ENCODE peak calls at places on chromosomes 3 and 15, in four cellular contexts. One of them, this sample, is unnamed.

GRCh38 chr15:58213587-58214360 is 75.6 kb downstream of the AQP9 start:
- DNase-seq in astrocyte: no peak
- DNase-seq in tibial artery: no peak
- DNase-seq in hepatocyte: no peak
- DNase-seq in this sample: peak

GRCh38 chr15:79329186-79329611 is 18.3 kb downstream of the TMED3 start:
- DNase-seq in astrocyte: peak
- DNase-seq in tibial artery: no peak
- DNase-seq in hepatocyte: peak
- DNase-seq in this sample: peak

GRCh38 chr15:25058080-25058785 is 103.4 kb downstream of the SNRPN start:
- DNase-seq in astrocyte: no peak
- DNase-seq in tibial artery: peak
- DNase-seq in hepatocyte: no peak
- DNase-seq in this sample: no peak

GRCh38 chr3:176274161-176274560 is 923.1 kb downstream of the TBL1XR1 start:
- DNase-seq in astrocyte: no peak
- DNase-seq in tibial artery: no peak
- DNase-seq in hepatocyte: no peak
- DNase-seq in this sample: no peak

GRCh38 chr3:108757404-108757982 is at the start of gene RETNLB:
- DNase-seq in astrocyte: no peak
- DNase-seq in tibial artery: no peak
- DNase-seq in hepatocyte: peak
- DNase-seq in this sample: no peak

GRCh38 chr3:195095035-195095703 is 175.8 kb downstream of the XXYLT1 start:
- DNase-seq in astrocyte: no peak
- DNase-seq in tibial artery: peak
- DNase-seq in hepatocyte: no peak
- DNase-seq in this sample: no peak

GRCh38 chr15:76235186-76235826 is 76.0 kb downstream of the ETFA start:
- DNase-seq in astrocyte: peak
- DNase-seq in tibial artery: no peak
- DNase-seq in hepatocyte: peak
- DNase-seq in this sample: peak

GRCh38 chr15:61749169-61749568 is 311.1 kb downstream of the VPS13C start:
- DNase-seq in astrocyte: no peak
- DNase-seq in tibial artery: no peak
- DNase-seq in hepatocyte: no peak
- DNase-seq in this sample: no peak

GRCh38 chr3:53225181-53225580 is 30.6 kb downstream of the TKT start:
- DNase-seq in astrocyte: no peak
- DNase-seq in tibial artery: no peak
- DNase-seq in hepatocyte: no peak
- DNase-seq in this sample: no peak

GRCh38 chr3:193240436-193240849 is 579 bp upstream of the PLAAT1 start:
- DNase-seq in astrocyte: peak
- DNase-seq in tibial artery: no peak
- DNase-seq in hepatocyte: peak
- DNase-seq in this sample: no peak

GRCh38 chr3:58324675-58325390 is 7.9 kb upstream of the PXK start:
- DNase-seq in astrocyte: no peak
- DNase-seq in tibial artery: no peak
- DNase-seq in hepatocyte: no peak
- DNase-seq in this sample: no peak

GRCh38 chr15:47737424-47737823 is 20.1 kb downstream of the SEMA6D start:
- DNase-seq in astrocyte: no peak
- DNase-seq in tibial artery: no peak
- DNase-seq in hepatocyte: no peak
- DNase-seq in this sample: peak

GRCh38 chr15:92655178-92655995 is at the start of gene FAM174B:
- DNase-seq in astrocyte: peak
- DNase-seq in tibial artery: no peak
- DNase-seq in hepatocyte: peak
- DNase-seq in this sample: peak
- H3K4me3 ChIP-seq in astrocyte: peak
- H3K4me3 ChIP-seq in tibial artery: peak
- H3K4me3 ChIP-seq in hepatocyte: peak
- H3K4me3 ChIP-seq in this sample: peak

GRCh38 chr3:154095832-154096421 is 25.3 kb upstream of the ARHGEF26 start:
- DNase-seq in astrocyte: no peak
- DNase-seq in tibial artery: no peak
- DNase-seq in hepatocyte: peak
- DNase-seq in this sample: peak
- TF ChIP-seq CTCF in astrocyte: peak
- TF ChIP-seq CTCF in tibial artery: peak
- TF ChIP-seq CTCF in hepatocyte: peak
- TF ChIP-seq CTCF in this sample: peak

GRCh38 chr3:188581365-188581764 is 427.4 kb downstream of the LPP start:
- DNase-seq in astrocyte: no peak
- DNase-seq in tibial artery: no peak
- DNase-seq in hepatocyte: no peak
- DNase-seq in this sample: no peak
- H3K4me3 ChIP-seq in astrocyte: no peak
- H3K4me3 ChIP-seq in tibial artery: no peak
- H3K4me3 ChIP-seq in hepatocyte: no peak
- H3K4me3 ChIP-seq in this sample: no peak

GRCh38 chr3:138567403-138567802 is 26.7 kb downstream of the CEP70 start:
- DNase-seq in astrocyte: no peak
- DNase-seq in tibial artery: no peak
- DNase-seq in hepatocyte: peak
- DNase-seq in this sample: no peak
- TF ChIP-seq CTCF in astrocyte: no peak
- TF ChIP-seq CTCF in tibial artery: no peak
- TF ChIP-seq CTCF in hepatocyte: peak
- TF ChIP-seq CTCF in this sample: no peak

DNA sequence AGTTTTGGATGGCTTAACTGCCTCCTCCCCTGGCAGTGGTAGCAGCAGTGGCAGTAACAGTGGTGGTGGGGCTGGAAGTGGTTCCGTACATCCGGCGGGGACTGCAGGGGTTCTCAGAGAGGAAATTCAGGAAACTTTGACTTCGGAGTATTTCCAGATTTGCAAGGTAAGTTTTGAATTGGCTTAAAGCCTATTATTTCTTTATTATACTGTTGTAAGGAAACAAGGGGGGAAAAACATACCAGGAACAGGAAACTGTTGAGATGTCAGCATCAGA is 1.5 kb downstream of the STXBP5L start:
- DNase-seq in astrocyte: no peak
- DNase-seq in tibial artery: no peak
- DNase-seq in hepatocyte: no peak
- DNase-seq in this sample: no peak
- H3K4me3 ChIP-seq in astrocyte: no peak
- H3K4me3 ChIP-seq in tibial artery: no peak
- H3K4me3 ChIP-seq in hepatocyte: peak
- H3K4me3 ChIP-seq in this sample: peak

GRCh38 chr3:151814588-151814987 is 672 bp downstream of the AADAC start:
- DNase-seq in astrocyte: no peak
- DNase-seq in tibial artery: no peak
- DNase-seq in hepatocyte: no peak
- DNase-seq in this sample: no peak
- TF ChIP-seq CTCF in astrocyte: no peak
- TF ChIP-seq CTCF in tibial artery: no peak
- TF ChIP-seq CTCF in hepatocyte: no peak
- TF ChIP-seq CTCF in this sample: no peak

GRCh38 chr3:44832965-44833364 is 28.7 kb upstream of the TMEM42 start:
- DNase-seq in astrocyte: no peak
- DNase-seq in tibial artery: no peak
- DNase-seq in hepatocyte: no peak
- DNase-seq in this sample: no peak
- H3K4me3 ChIP-seq in astrocyte: no peak
- H3K4me3 ChIP-seq in tibial artery: no peak
- H3K4me3 ChIP-seq in hepatocyte: no peak
- H3K4me3 ChIP-seq in this sample: no peak

DNA sequence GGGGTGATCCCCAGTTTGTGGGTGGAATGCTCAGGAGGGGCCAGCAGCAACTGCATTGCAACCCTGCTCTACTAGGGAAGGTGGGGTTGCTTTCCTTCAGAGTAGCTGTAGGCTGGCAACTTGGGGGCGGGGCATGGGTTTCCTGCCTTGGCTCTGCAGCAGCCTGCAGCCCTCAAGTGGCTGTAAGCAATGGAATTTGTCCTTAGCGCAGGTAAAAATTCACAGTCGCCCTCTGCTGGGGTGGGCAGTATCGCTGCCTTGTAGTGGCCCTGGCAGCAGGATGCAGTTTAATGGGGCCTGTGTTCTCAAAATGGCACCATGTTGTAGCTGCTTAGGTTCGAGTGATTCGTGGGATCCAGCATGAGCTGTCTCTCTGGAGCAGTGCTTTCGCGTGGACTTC is 29.8 kb downstream of the STT3B start:
- DNase-seq in astrocyte: no peak
- DNase-seq in tibial artery: no peak
- DNase-seq in hepatocyte: no peak
- DNase-seq in this sample: no peak
- TF ChIP-seq CTCF in astrocyte: no peak
- TF ChIP-seq CTCF in tibial artery: no peak
- TF ChIP-seq CTCF in hepatocyte: no peak
- TF ChIP-seq CTCF in this sample: no peak

GRCh38 chr15:40038267-40038653 is 721 bp downstream of the SRP14 start:
- DNase-seq in astrocyte: peak
- DNase-seq in tibial artery: no peak
- DNase-seq in hepatocyte: no peak
- DNase-seq in this sample: peak

GRCh38 chr15:40038654-40039543 is at the start of gene SRP14:
- DNase-seq in astrocyte: peak
- DNase-seq in tibial artery: peak
- DNase-seq in hepatocyte: peak
- DNase-seq in this sample: peak

GRCh38 chr15:40042791-40043320 is 3.9 kb upstream of the SRP14 start:
- DNase-seq in astrocyte: no peak
- DNase-seq in tibial artery: no peak
- DNase-seq in hepatocyte: no peak
- DNase-seq in this sample: no peak

GRCh38 chr15:40040770-40041169 is 1.8 kb upstream of the SRP14 start:
- DNase-seq in astrocyte: no peak
- DNase-seq in tibial artery: no peak
- DNase-seq in hepatocyte: no peak
- DNase-seq in this sample: no peak

DNA sequence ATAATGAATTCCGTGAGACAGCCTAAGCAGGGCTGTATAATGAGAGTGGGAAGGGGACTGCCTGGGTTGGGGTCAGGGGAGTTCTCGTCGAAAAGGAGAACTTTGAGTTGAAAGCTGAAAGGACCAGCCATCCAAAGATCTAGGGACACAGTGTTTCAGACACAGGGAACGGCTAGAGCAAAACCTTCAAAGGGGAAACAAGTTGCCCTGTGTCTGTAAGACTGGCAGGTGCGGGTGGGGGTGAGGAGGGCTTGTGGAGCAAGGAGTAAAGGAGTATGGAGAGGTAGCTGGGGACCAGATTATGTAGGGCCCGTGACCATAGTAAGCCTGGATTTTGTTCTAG is 1.3 kb upstream of the SRP14 start:
- DNase-seq in astrocyte: no peak
- DNase-seq in tibial artery: peak
- DNase-seq in hepatocyte: no peak
- DNase-seq in this sample: no peak
- H3K4me3 ChIP-seq in astrocyte: no peak
- H3K4me3 ChIP-seq in tibial artery: no peak
- H3K4me3 ChIP-seq in hepatocyte: no peak
- H3K4me3 ChIP-seq in this sample: peak

GRCh38 chr15:69604050-69604378 is 151.4 kb downstream of the RPLP1 start:
- DNase-seq in astrocyte: no peak
- DNase-seq in tibial artery: no peak
- DNase-seq in hepatocyte: peak
- DNase-seq in this sample: no peak
- TF ChIP-seq CTCF in astrocyte: no peak
- TF ChIP-seq CTCF in tibial artery: no peak
- TF ChIP-seq CTCF in hepatocyte: peak
- TF ChIP-seq CTCF in this sample: no peak

This sample was measured in fibroblast of pulmonary artery.